ENCODE peak calls at places on chromosomes 3 and 15, in five cellular contexts. G is heart left ventricle, X is cardiac fibroblast, F is lower lobe of right lung, Q is dorsolateral prefrontal cortex. E is an unnamed sample.

GRCh38 chr3:149555941-149556340 is 81.4 kb downstream of the TM4SF4 start:
- DNase-seq in G (peak; percentile 30), X (peak; percentile 77), F (no peak), Q (no peak), E (peak; percentile 79)

GRCh38 chr3:106457278-106458210 is 588.7 kb upstream of the CBLB start:
- DNase-seq in G (peak; percentile 29), X (peak; percentile 82), F (no peak), Q (peak; percentile 20), E (peak; percentile 65)

GRCh38 chr3:23501201-23501824 is 298.2 kb downstream of the UBE2E2 start:
- DNase-seq in G (peak; percentile 37), X (peak; percentile 37), F (no peak), Q (no peak), E (no peak)

GRCh38 chr3:114362815-114363214 is 69.0 kb downstream of the TIGIT start:
- DNase-seq in G (no peak), X (peak; percentile 68), F (no peak), Q (no peak), E (peak; percentile 55)

GRCh38 chr3:100936931-100937330 is 56.3 kb downstream of the ABI3BP start:
- DNase-seq in G (no peak), X (no peak), F (no peak), Q (no peak), E (no peak)

GRCh38 chr3:23804441-23805227 is 1.1 kb upstream of the UBE2E1 start:
- DNase-seq in G (no peak), X (peak; percentile 17), F (no peak), Q (no peak), E (no peak)

GRCh38 chr15:91473894-91474293 is 373.8 kb downstream of the SV2B start:
- DNase-seq in G (no peak), X (no peak), F (no peak), Q (no peak), E (peak; percentile 53)

GRCh38 chr3:88963003-88963402 is 144.4 kb upstream of the EPHA3 start:
- DNase-seq in G (peak; percentile 22), X (no peak), F (no peak), Q (no peak), E (no peak)

GRCh38 chr3:176951144-176951543 is 246.1 kb downstream of the TBL1XR1 start:
- DNase-seq in G (peak; percentile 67), X (no peak), F (no peak), Q (no peak), E (no peak)

GRCh38 chr3:190173426-190173825 is 52.7 kb upstream of the P3H2 start:
- DNase-seq in G (no peak), X (peak; percentile 17), F (no peak), Q (no peak), E (peak; percentile 42)

GRCh38 chr3:136885357-136886213 is 23.6 kb downstream of the NCK1 start:
- DNase-seq in G (no peak), X (no peak), F (no peak), Q (no peak), E (no peak)
- H3K4me3 ChIP-seq in G (no peak overlapping the region), X (no peak overlapping the region), F (no peak overlapping the region), Q (no peak overlapping the region), E (no peak overlapping the region)

GRCh38 chr3:77348244-77348855 is 308.5 kb downstream of the ROBO2 start:
- DNase-seq in G (no peak), X (peak; percentile 6), F (no peak), Q (no peak), E (no peak)
- TF ChIP-seq CTCF in G (peak; percentile 32), X (no peak), F (no peak), Q (no peak), E (no peak)

DNA sequence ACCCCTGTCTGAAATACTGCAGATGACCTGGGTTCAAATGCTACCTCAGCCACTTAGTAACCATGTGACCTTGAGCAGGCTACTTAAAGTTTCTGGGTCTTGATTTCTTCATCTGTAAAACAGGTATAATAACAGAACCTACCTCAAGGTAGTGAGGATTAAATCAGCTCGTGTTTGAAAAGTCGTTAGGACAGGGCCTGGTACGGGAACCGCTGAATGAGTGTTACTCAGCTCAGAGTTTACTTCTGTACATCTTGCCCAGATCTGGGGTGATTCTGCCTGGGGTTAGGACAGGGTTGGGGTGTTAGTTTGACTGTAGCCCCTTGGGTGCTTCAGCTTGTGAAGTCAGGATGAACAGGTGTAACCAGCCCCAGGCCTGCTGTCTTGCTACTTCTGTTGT is 1.8 kb downstream of the SEMA4B start:
- DNase-seq in G (no peak), X (no peak), F (no peak), Q (no peak), E (no peak)
- H3K4me3 ChIP-seq in G (peak overlapping the region; percentile 77), X (no peak overlapping the region), F (peak overlapping the region; percentile 97), Q (peak overlapping the region; percentile 88), E (no peak overlapping the region)

GRCh38 chr15:75352186-75352585 is 5.3 kb downstream of the NEIL1 start:
- DNase-seq in G (no peak), X (no peak), F (peak; percentile 31), Q (no peak), E (no peak)
- TF ChIP-seq CTCF in G (no peak), X (no peak), F (no peak), Q (no peak), E (no peak)

E was measured in fibroblast of villous mesenchyme.